ENCODE peak calls at places on chromosomes 5 and 9, in four cellular contexts. B, Z, S and D are unnamed samples.

GRCh38 chr5:169641253-169641652 is 4.2 kb downstream of the DOCK2 start:
- DNase-seq in B (peak; percentile 85), Z (no peak), S (peak; percentile 41), D (no peak)

GRCh38 chr9:114991861-114992260 is 61.5 kb upstream of the TNFSF8 start:
- DNase-seq in B (no peak), Z (no peak), S (no peak), D (no peak)

GRCh38 chr9:23467276-23467675 is 358.8 kb downstream of the ELAVL2 start:
- DNase-seq in B (no peak), Z (no peak), S (no peak), D (no peak)

GRCh38 chr9:129665008-129665771 is at the start of gene PRRX2:
- DNase-seq in B (peak; percentile 81), Z (no peak), S (no peak), D (no peak)

GRCh38 chr9:34454571-34455065 is 3.8 kb downstream of the FAM219A start:
- DNase-seq in B (peak; percentile 18), Z (no peak), S (no peak), D (no peak)

GRCh38 chr9:68791169-68791568 is 86.1 kb downstream of the PIP5K1B start:
- DNase-seq in B (no peak), Z (no peak), S (no peak), D (no peak)

GRCh38 chr9:128911529-128912035 is 9.2 kb upstream of the PHYHD1 start:
- DNase-seq in B (peak; percentile 26), Z (no peak), S (no peak), D (no peak)

GRCh38 chr5:42555797-42556196 is 132.6 kb downstream of the GHR start:
- DNase-seq in B (no peak), Z (no peak), S (no peak), D (no peak)

GRCh38 chr9:133679056-133679455 is 42.9 kb downstream of the DBH start:
- DNase-seq in B (peak; percentile 75), Z (no peak), S (no peak), D (no peak)

GRCh38 chr5:174419523-174420132 is 304.8 kb upstream of the MSX2 start:
- DNase-seq in B (peak; percentile 95), Z (peak; percentile 26), S (peak; percentile 93), D (peak; percentile 31)

GRCh38 chr9:87950765-87951488 is 23.4 kb downstream of the CDK20 start:
- DNase-seq in B (peak; percentile 58), Z (no peak), S (no peak), D (no peak)

GRCh38 chr9:107866912-107867311 is 377.3 kb upstream of the KLF4 start:
- DNase-seq in B (no peak), Z (no peak), S (no peak), D (no peak)

GRCh38 chr5:127867006-127867788 is 164.0 kb downstream of the CCDC192 start:
- DNase-seq in B (peak; percentile 71), Z (no peak), S (no peak), D (no peak)

GRCh38 chr9:86671018-86671417 is 276.3 kb downstream of the GAS1 start:
- DNase-seq in B (no peak), Z (no peak), S (no peak), D (no peak)

GRCh38 chr5:134477462-134478245 is 47.8 kb upstream of the JADE2 start:
- DNase-seq in B (peak; percentile 40), Z (no peak), S (no peak), D (no peak)

GRCh38 chr5:180860273-180860886 is 696 bp downstream of the ZFP62 start:
- DNase-seq in B (peak; percentile 70), Z (peak; percentile 38), S (peak; percentile 62), D (no peak)

GRCh38 chr5:95644351-95645042 is 2.1 kb upstream of the RFESD start:
- DNase-seq in B (peak; percentile 75), Z (no peak), S (peak; percentile 46), D (no peak)